ENCODE peak calls at places on chromosomes 6 and 20, in seven cellular contexts. L is PC-9, Q is IMR-90, W is hepatocyte, H is SK-N-SH, P is K562, J is A549. B is an unnamed sample.

GRCh38 chr20:574297-574942 is 30.8 kb upstream of the CSNK2A1 start:
- DNase-seq in L (peak), Q (no peak), W (no peak), H (no peak), P (no peak), J (no peak), B (no peak)

GRCh38 chr6:105510746-105511145 is 107.9 kb upstream of the PREP start:
- DNase-seq in L (no peak), Q (peak), W (no peak), H (no peak), P (no peak), J (no peak), B (peak)

GRCh38 chr20:56788041-56788670 is 159.1 kb downstream of the TFAP2C start:
- DNase-seq in L (peak), Q (peak), W (peak), H (no peak), P (no peak), J (peak), B (peak)

GRCh38 chr6:70162972-70163371 is 139.9 kb downstream of the COL9A1 start:
- DNase-seq in L (no peak), Q (no peak), W (no peak), H (no peak), P (peak), J (no peak), B (no peak)

GRCh38 chr20:41228858-41229257 is 88.7 kb downstream of the ZHX3 start:
- DNase-seq in L (no peak), Q (no peak), W (no peak), H (no peak), P (no peak), J (no peak), B (no peak)

GRCh38 chr20:58717278-58718091 is 24.9 kb downstream of the NPEPL1 start:
- DNase-seq in L (no peak), Q (no peak), W (peak), H (no peak), P (peak), J (no peak), B (no peak)

GRCh38 chr6:30326446-30327231 is at the start of gene TRIM39:
- DNase-seq in L (peak), Q (peak), W (peak), H (peak), P (peak), J (peak), B (peak)

GRCh38 chr6:144651219-144651618 is 366.1 kb downstream of the UTRN start:
- DNase-seq in L (no peak), Q (no peak), W (no peak), H (no peak), P (no peak), J (no peak), B (no peak)

GRCh38 chr6:91299544-91300491 is 712.9 kb upstream of the MAP3K7 start:
- DNase-seq in L (no peak), Q (peak), W (peak), H (no peak), P (no peak), J (no peak), B (peak)

GRCh38 chr6:99016355-99016754 is 68.6 kb upstream of the FBXL4 start:
- DNase-seq in L (no peak), Q (peak), W (no peak), H (no peak), P (no peak), J (no peak), B (peak)

GRCh38 chr6:134826889-134827737 is 122.8 kb downstream of the ALDH8A1 start:
- DNase-seq in L (peak), Q (peak), W (no peak), H (no peak), P (no peak), J (no peak), B (peak)

GRCh38 chr6:169452117-169452868 is 198.6 kb upstream of the THBS2 start:
- DNase-seq in L (peak), Q (peak), W (no peak), H (peak), P (peak), J (no peak), B (peak)

GRCh38 chr20:57659131-57659788 is 39.0 kb upstream of the ZBP1 start:
- DNase-seq in L (no peak), Q (no peak), W (no peak), H (peak), P (no peak), J (no peak), B (no peak)

GRCh38 chr20:10708342-10709185 is 34.8 kb upstream of the JAG1 start:
- DNase-seq in L (no peak), Q (peak), W (peak), H (no peak), P (no peak), J (peak), B (peak)

GRCh38 chr6:101080597-101080996 is 199.5 kb upstream of the ASCC3 start:
- DNase-seq in L (no peak), Q (peak), W (no peak), H (no peak), P (no peak), J (peak), B (peak)

GRCh38 chr6:35230950-35231349 is 17.2 kb downstream of the SCUBE3 start:
- DNase-seq in L (no peak), Q (no peak), W (no peak), H (no peak), P (no peak), J (no peak), B (no peak)

GRCh38 chr6:38144365-38144764 is 324.8 kb downstream of the ZFAND3 start:
- DNase-seq in L (no peak), Q (no peak), W (no peak), H (no peak), P (no peak), J (no peak), B (no peak)

GRCh38 chr6:149766156-149766768 is 16.7 kb downstream of the PCMT1 start:
- DNase-seq in L (no peak), Q (peak), W (no peak), H (no peak), P (no peak), J (no peak), B (peak)

GRCh38 chr6:163579880-163580295 is 165.4 kb downstream of the QKI start:
- DNase-seq in L (no peak), Q (no peak), W (no peak), H (no peak), P (peak), J (peak), B (peak)

GRCh38 chr6:139628220-139628619 is 253.8 kb upstream of the CITED2 start:
- DNase-seq in L (no peak), Q (no peak), W (no peak), H (no peak), P (no peak), J (no peak), B (no peak)

GRCh38 chr20:33131949-33132822 is 35.8 kb upstream of the BPIFA2 start:
- DNase-seq in L (no peak), Q (no peak), W (no peak), H (no peak), P (no peak), J (no peak), B (no peak)

GRCh38 chr6:16635810-16636602 is 125.3 kb downstream of the ATXN1 start:
- DNase-seq in L (peak), Q (peak), W (no peak), H (no peak), P (no peak), J (peak), B (peak)

GRCh38 chr6:155123520-155123919 is 128.4 kb downstream of the TIAM2 start:
- DNase-seq in L (no peak), Q (no peak), W (no peak), H (no peak), P (no peak), J (no peak), B (no peak)

GRCh38 chr6:133895573-133896343 is 6.8 kb downstream of the TCF21 start:
- DNase-seq in L (no peak), Q (no peak), W (peak), H (no peak), P (no peak), J (no peak), B (no peak)

GRCh38 chr6:88860310-88860709 is 103.1 kb downstream of the RNGTT start:
- DNase-seq in L (no peak), Q (no peak), W (no peak), H (no peak), P (no peak), J (no peak), B (no peak)

GRCh38 chr6:138575257-138575656 is 76.0 kb upstream of the NHSL1 start:
- DNase-seq in L (no peak), Q (no peak), W (no peak), H (no peak), P (no peak), J (no peak), B (no peak)

DNA sequence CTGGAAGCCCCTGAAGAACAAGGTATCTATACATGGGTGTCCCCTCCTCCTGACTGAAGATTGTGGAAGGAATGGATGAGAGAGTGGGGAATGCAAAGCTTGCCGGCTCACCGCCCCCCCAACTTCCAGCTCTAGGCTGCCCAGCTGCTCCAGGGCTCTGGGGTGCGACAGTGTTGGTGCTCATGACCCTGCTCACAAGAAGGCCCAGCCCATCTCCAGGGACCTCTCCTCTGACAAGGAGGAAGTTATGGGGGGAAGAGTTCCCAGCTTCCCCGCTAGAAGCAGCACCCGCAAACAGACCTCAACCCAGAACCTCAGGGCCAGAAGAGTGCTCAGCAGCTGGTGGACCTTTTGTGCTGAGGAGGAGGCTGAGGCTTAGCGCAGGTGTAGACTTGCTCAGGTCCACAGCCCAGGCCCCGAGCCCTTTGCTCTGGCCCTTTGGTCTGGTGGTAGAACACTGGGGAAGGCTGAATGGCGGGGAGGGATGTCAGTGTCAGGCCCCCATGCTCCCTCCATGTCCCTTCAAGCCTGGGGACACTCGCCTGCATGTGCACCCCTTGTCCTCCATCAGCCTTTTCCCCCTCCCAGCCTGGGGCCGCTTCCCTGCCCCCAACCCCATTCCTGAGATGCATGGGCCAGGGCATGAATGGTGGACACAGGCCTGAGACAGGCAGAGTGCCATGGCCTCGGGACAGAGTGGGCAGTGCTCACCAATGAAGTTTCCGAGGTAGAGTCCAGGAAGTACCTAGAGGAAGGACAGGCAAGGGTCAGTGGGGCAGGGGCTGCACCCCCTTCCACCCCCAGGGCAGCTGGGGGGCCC is 1.3 kb downstream of the DUSP15 start:
- DNase-seq in L (no peak), Q (no peak), W (no peak), H (peak), P (no peak), J (no peak), B (no peak)
- H3K4me2 ChIP-seq in L (no peak), Q (no peak), W (peak), H (peak), P (no peak), J (peak), B (peak)

GRCh38 chr6:158206740-158207451 is 38.7 kb downstream of the GTF2H5 start:
- DNase-seq in L (no peak), Q (no peak), W (no peak), H (no peak), P (no peak), J (no peak), B (peak)
- H3K4me2 ChIP-seq in L (no peak), Q (peak), W (no peak), H (peak), P (no peak), J (no peak), B (peak)

GRCh38 chr20:46134716-46135115 is 16.6 kb downstream of the CD40 start:
- DNase-seq in L (no peak), Q (no peak), W (no peak), H (no peak), P (no peak), J (no peak), B (no peak)

GRCh38 chr20:46133886-46134654 is 16.0 kb downstream of the CD40 start:
- DNase-seq in L (no peak), Q (no peak), W (no peak), H (no peak), P (no peak), J (no peak), B (no peak)

GRCh38 chr20:46131396-46131795 is 13.3 kb downstream of the CD40 start:
- DNase-seq in L (no peak), Q (peak), W (no peak), H (no peak), P (no peak), J (no peak), B (peak)

GRCh38 chr20:46130534-46130933 is 12.4 kb downstream of the CD40 start:
- DNase-seq in L (no peak), Q (no peak), W (no peak), H (no peak), P (no peak), J (no peak), B (no peak)

DNA sequence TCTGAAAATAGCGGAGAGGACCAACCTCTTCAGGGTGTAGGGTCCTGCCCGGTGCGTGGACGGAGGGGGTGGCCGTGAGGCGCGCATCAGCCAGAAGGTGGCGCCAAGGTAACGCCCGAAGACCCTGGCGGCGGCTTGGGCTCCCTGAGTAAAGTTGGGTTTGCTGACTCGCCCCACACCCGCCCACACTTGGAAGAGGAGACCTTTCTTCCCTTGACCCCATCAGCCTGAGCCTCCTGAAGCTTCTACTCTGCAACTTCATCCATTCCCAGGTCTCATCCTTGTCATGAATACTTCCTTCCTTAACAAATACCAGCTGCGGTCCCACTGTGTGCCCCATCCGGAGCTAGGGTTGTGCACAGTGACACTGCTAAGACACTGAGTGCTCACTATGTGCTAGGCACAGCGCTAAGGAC is 14.6 kb downstream of the CD40 start:
- DNase-seq in L (peak), Q (peak), W (peak), H (peak), P (peak), J (peak), B (peak)
- H3K4me2 ChIP-seq in L (no peak), Q (no peak), W (no peak), H (no peak), P (no peak), J (no peak), B (no peak)

DNA sequence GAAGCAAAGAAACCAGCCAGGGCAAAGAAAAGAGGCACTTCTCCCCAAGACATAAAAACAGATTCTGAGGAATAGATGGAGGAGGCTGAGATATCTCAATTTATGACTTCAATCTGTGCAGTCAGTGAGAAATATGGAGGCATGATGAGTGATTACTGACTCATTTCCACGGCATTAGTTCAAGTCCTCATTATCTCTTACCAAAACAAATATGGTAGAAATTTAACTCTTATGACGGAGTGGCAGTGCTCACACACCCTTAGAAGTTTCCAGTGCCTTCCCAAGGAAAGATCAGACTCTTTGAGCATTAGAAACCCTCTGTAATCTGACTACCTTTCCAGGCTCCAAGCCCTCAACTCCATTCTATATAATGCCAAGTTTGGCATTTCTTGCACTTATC is 364.1 kb downstream of the ARHGAP18 start:
- DNase-seq in L (no peak), Q (peak), W (no peak), H (no peak), P (no peak), J (no peak), B (peak)
- H3K4me2 ChIP-seq in L (no peak), Q (no peak), W (no peak), H (no peak), P (no peak), J (no peak), B (peak)

DNA sequence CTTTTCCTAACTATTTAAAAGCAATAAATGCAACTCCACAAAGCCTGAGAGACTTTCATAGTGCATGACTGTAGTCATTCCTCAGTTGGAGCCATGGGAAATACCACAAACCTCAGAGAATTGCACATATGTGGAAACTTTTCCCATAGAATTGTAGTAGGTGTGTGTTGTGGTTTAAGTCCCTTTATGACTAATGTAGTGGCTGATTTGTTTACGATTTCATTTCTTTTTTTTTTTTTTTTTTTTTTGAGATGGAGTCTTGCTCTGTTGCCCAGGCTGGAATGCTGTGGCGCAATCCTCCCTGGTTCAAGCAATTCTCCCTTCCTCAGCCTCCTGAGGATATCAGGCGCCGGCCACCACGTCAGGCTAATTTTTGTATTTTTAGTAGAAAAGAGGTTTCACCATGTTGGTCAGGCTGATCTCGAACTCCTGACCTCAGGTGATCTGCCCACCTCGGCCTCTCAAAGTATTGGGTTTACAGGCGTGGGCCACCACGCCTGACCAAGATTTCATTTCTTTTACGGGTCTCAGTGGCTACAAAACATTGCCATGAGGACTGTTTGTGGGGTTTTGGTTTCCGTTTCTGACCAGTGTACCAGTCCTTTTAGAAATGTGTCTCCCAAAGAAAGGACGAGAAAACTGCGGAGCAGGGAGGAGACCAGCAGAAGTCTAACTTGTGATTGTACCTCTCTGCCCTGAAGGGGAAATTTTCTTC is 212.1 kb upstream of the MARCKS start:
- DNase-seq in L (no peak), Q (peak), W (no peak), H (no peak), P (no peak), J (no peak), B (peak)
- H3K4me2 ChIP-seq in L (no peak), Q (no peak), W (peak), H (no peak), P (no peak), J (peak), B (peak)

DNA sequence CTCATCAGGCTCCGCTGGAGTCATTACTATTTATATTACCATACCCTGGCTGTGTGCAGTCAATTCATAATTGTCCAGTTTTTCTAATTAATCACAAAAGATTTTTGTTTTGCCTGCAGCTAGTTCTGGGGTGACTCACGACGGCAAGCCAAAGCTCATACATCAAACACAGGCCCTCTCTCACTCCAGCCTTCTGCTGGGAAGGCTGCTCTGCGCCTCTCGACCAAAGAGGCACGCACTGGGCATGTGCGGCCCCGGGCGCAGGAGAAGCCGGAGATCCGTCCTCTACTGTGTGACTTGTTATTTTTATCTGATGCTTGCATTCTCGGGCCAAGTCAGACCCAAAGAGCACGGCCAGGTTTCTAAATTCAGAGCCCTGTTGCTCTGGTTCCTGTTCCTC is 98.5 kb downstream of the TFAP2A start:
- DNase-seq in L (peak), Q (peak), W (peak), H (no peak), P (peak), J (no peak), B (peak)
- H3K4me2 ChIP-seq in L (peak), Q (peak), W (peak), H (peak), P (peak), J (no peak), B (peak)

DNA sequence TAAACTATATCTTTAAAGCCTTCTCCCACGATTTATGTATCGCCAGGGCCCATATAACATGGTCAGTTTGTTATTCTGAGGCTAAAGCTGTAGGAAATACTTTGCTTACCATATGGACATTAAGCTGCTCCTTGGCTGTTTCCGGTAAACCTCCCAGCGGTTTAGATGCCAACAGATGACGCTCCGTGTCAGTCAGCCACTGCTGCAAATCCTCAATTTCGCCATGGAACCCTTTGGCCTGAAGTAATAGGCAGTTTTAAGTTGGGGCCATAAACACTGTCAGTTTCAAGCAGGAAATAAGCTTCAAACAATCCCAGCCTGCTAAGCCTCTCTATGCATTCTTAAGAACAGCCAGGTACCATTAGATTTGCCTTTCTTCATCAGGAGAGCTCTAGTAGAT is 145.4 kb downstream of the DST start:
- DNase-seq in L (no peak), Q (no peak), W (peak), H (no peak), P (no peak), J (no peak), B (no peak)
- H3K4me2 ChIP-seq in L (no peak), Q (no peak), W (no peak), H (no peak), P (no peak), J (no peak), B (no peak)

GRCh38 chr6:77245026-77245425 is 218.3 kb downstream of the HTR1B start:
- DNase-seq in L (no peak), Q (no peak), W (no peak), H (no peak), P (no peak), J (no peak), B (no peak)
- H3K4me2 ChIP-seq in L (no peak), Q (no peak), W (no peak), H (no peak), P (no peak), J (no peak), B (no peak)

DNA sequence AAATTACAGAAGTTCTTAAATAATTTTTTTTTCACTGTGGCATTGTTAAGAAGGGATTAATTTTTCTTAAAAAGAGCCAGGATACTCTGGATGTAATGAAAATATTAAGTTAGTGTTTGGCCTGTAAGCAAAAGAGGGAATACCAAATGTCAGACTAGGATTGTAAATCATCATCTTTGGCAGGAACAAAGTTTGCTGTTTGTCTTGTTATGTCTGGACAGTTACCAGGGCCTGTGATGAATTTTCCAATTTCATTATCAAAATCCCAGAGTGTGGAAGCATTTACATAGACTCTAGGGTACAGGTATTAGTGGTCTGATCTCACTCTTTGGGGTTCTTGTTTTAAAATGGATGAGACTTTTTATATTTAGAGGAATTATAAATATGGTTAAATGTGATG is 26.1 kb downstream of the CEP57L1 start:
- DNase-seq in L (no peak), Q (no peak), W (no peak), H (no peak), P (no peak), J (peak), B (peak)
- H3K4me2 ChIP-seq in L (no peak), Q (peak), W (no peak), H (peak), P (no peak), J (peak), B (no peak)

GRCh38 chr20:36064661-36065426 is 89.7 kb upstream of the EPB41L1 start:
- DNase-seq in L (peak), Q (peak), W (peak), H (peak), P (peak), J (peak), B (peak)
- H3K4me2 ChIP-seq in L (peak), Q (peak), W (peak), H (peak), P (peak), J (peak), B (peak)

B was measured in astrocyte.